ENCODE peak calls at places on chromosome 19, in nine cellular contexts. A is progenitor cell of endocrine pancreas; G is PC-9; J is body of pancreas; M is CD8-positive, alpha-beta T cell; R is endothelial cell; V is AG04450; W is heart right ventricle; O is GM20000. I is an unnamed sample.

GRCh38 chr19:46659151-46660007 is 1.6 kb downstream of the DACT3 start:
- DNase-seq in A (no peak), O (no peak), W (peak), G (peak), V (no peak), R (peak), M (no peak), J (peak), I (no peak)

GRCh38 chr19:44570984-44571684 is 41.7 kb upstream of the CEACAM20 start:
- DNase-seq in W (no peak), V (peak), O (peak), G (peak), M (no peak), J (peak), A (peak), R (peak), I (no peak)

GRCh38 chr19:17303940-17304267 is 679 bp upstream of the ABHD8 start:
- DNase-seq in M (no peak), W (no peak), A (no peak), R (no peak), V (no peak), O (no peak), J (no peak), G (no peak), I (no peak)

GRCh38 chr19:54430306-54431254 is 15.3 kb downstream of the TTYH1 start:
- DNase-seq in M (peak), R (peak), J (peak), V (no peak), W (peak), A (no peak), G (peak), O (peak), I (peak)

GRCh38 chr19:29516821-29517395 is 8.9 kb upstream of the VSTM2B start:
- DNase-seq in V (no peak), W (no peak), O (no peak), R (no peak), A (no peak), M (no peak), J (no peak), G (no peak), I (no peak)

GRCh38 chr19:23716792-23717191 is 29.8 kb upstream of the ZNF675 start:
- DNase-seq in V (no peak), A (no peak), J (no peak), G (no peak), W (no peak), M (no peak), R (no peak), O (no peak), I (no peak)

GRCh38 chr19:17424743-17425365 is 5.0 kb downstream of the MVB12A start:
- DNase-seq in V (no peak), A (peak), O (peak), W (peak), J (no peak), M (peak), R (peak), G (no peak), I (no peak)

GRCh38 chr19:56211718-56212117 is 9.6 kb downstream of the ZSCAN5C start:
- DNase-seq in J (no peak), A (no peak), M (no peak), O (no peak), R (no peak), W (no peak), G (no peak), V (no peak), I (no peak)

GRCh38 chr19:19721896-19722295 is 11.0 kb downstream of the ZNF14 start:
- DNase-seq in O (no peak), V (no peak), G (no peak), W (no peak), A (no peak), M (no peak), R (no peak), J (no peak), I (no peak)

GRCh38 chr19:44305457-44305856 is 632 bp upstream of the ZNF235 start:
- DNase-seq in J (no peak), W (no peak), V (no peak), M (no peak), O (no peak), A (no peak), G (no peak), R (no peak), I (no peak)

DNA sequence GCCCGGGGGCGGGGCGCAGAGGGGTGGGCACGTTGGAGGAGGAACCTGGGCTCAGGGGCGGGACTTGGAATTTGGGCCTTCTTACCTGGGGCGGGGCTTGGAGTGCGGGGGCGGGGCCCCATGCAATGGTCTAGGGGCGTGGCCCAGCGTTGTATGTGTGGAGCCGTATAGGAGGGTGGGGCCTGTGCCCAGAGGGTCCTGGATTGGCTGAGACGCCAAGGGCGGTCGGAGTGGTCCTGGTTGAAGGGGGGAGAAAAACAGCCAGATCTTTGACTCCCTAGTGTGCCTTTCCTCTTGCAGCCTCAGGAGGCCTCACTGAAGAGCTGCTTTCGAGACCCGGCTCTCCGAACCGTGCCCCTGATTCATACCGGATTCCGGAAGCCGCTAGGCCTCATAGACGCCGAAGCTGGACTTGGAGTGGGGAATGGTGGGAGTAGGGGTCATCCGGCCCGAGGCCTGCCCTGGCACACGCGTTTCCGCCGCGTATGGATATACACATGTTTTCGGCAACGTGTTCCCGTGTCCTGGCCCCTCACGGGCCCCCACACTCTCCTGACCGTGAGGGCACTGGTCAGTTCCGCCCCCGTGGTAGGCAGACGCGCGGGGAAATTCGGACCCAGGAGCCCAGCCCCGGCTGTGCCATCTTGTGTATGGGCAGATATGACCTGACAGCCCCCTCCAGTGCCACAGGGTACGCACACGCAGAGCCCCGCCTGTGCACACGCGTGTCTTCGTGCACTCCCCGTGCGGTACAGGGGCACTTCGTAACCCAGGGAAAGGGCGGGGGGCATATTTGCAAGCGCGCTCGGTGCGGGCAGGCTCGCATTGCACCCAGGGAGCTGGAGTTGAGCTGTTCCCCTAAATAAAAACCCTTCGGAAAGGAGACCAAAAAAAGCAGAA is 661 bp upstream of the PRR12 start:
- DNase-seq in G (peak), V (peak), A (peak), R (peak), M (peak), J (peak), O (peak), W (peak), I (peak)
- TF ChIP-seq CTCF in G (no peak), V (peak), A (peak), R (no peak), M (peak), J (peak), O (no peak), W (no peak), I (no peak)

GRCh38 chr19:36030264-36031148 is 2.2 kb downstream of the CLIP3 start:
- DNase-seq in W (no peak), A (no peak), M (no peak), J (no peak), O (no peak), V (no peak), R (no peak), G (no peak), I (no peak)
- TF ChIP-seq CTCF in W (no peak), A (no peak), M (no peak), J (no peak), O (no peak), V (peak), R (no peak), G (no peak), I (no peak)

GRCh38 chr19:31513841-31514240 is 164.6 kb upstream of the TSHZ3 start:
- DNase-seq in R (no peak), A (no peak), V (no peak), G (no peak), J (no peak), W (no peak), M (no peak), O (no peak), I (no peak)

GRCh38 chr19:31510635-31511034 is 161.4 kb upstream of the TSHZ3 start:
- DNase-seq in J (no peak), R (no peak), O (no peak), W (no peak), M (no peak), G (no peak), A (no peak), V (no peak), I (no peak)

GRCh38 chr19:31511696-31512095 is 162.5 kb upstream of the TSHZ3 start:
- DNase-seq in V (no peak), J (no peak), G (no peak), A (no peak), M (no peak), O (no peak), W (no peak), R (no peak), I (no peak)

GRCh38 chr19:31511098-31511497 is 161.9 kb upstream of the TSHZ3 start:
- DNase-seq in M (no peak), J (no peak), O (no peak), G (no peak), W (no peak), R (no peak), V (no peak), A (no peak), I (no peak)

DNA sequence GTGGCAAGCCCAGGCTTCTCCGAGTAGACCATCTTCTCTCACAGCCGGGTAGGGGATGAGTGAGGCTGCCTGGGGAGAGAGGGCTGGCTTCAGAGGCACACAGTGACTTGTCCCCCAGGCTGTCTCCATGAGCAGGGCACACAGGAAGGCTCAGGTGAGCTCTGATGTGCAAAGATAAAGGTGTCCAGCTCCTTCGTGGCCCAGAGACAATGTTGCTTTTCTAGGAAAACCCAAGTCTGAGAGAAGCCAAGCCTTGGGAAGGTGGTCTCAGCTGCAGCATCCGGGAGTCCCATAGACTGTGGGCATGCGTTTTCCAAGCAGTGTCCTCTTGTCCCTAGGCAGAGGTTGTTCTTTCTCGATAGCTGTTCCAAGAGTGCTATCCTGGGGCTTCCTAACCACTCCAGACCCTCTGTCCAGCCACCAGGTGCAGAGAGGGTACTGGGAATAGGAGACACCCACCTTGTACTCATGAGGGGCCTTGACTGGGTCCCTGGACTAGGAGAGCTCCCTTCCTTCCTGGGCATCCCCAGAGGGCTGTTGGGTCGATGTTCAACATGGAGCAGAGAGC is 163.3 kb upstream of the TSHZ3 start:
- DNase-seq in M (no peak), A (no peak), R (no peak), O (no peak), J (no peak), V (no peak), G (no peak), W (no peak), I (no peak)
- TF ChIP-seq CTCF in M (no peak), A (no peak), R (no peak), O (no peak), J (no peak), V (no peak), G (no peak), W (no peak), I (no peak)

DNA sequence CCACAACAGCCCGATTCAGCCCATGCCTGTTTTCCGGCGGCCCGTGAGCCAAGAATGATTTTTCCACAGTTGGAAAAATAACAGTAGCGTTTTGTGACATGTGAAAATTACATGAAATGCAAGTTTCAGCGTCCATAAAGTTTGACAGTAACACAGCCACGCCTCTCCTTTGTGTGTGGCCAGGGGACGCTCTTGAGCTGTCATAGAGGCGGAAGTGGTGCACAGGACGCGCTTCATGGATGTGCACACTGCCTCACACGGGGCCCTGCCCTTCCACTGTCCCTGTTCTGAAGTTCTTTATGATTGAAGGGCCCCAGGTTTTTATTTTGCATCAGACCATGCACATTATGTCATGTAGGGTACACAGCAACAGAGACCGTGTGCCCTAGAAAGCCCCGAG is 12.4 kb upstream of the ELAVL1 start:
- DNase-seq in J (no peak), V (no peak), W (no peak), G (no peak), M (peak), A (no peak), R (no peak), O (peak), I (peak)
- TF ChIP-seq CTCF in J (no peak), V (no peak), W (no peak), G (no peak), M (no peak), A (peak), R (no peak), O (peak), I (no peak)

GRCh38 chr19:9945319-9945966 is 9.1 kb upstream of the OLFM2 start:
- DNase-seq in O (no peak), J (peak), G (no peak), M (no peak), A (no peak), V (peak), W (peak), R (no peak), I (no peak)
- TF ChIP-seq CTCF in O (no peak), J (no peak), G (no peak), M (no peak), A (no peak), V (peak), W (no peak), R (no peak), I (no peak)

DNA sequence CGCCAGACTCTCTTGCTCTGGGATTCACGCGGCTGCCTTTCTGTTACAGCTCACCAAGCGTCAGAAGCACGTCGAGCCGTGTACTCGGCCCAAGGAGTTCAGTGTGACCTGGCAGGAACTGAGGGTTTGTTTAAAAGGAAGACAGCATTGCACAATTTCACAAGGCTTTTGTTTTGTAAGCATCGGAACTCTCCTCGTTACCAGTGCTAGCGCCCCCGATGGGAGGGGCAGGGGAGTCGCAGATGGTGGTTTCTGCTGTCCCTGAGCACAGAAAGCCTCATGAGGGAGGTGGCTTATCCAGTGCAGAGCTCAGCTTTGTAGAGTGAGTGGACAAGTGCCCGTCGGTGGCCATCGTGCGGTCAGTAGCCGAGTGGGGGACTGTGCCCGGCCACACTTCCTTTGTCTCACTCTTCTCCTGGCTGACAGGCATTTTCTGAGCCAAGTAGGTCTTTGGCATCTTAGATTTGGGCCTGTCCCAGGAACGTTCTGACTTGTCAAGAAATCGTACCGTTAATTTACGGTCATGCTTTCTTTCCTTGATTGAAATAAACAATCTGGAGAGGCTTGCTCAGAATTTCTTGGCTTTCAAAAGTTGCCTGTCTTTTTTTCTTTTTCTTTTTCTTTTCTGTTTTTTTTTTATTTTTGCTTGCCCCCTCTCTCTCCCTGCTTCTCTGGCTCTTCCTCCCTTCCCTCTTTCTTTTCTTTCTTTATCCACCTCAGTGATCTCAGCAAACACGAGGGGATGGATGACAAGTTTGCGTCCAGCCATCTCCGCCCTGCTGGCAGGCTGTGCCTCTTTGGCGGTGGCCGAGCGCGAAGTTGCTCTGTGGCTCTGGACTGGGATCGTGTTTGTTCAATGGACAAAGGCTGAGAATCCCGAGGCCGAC is 7.7 kb downstream of the KDM4B start:
- DNase-seq in J (peak), O (peak), V (peak), R (peak), W (peak), A (no peak), G (no peak), M (no peak), I (no peak)
- TF ChIP-seq CTCF in J (no peak), O (peak), V (peak), R (peak), W (no peak), A (no peak), G (no peak), M (no peak), I (no peak)

GRCh38 chr19:18605196-18605545 is 1.4 kb downstream of the CRLF1 start:
- DNase-seq in J (no peak), W (no peak), A (no peak), O (peak), V (no peak), R (no peak), M (no peak), G (no peak), I (no peak)

GRCh38 chr19:18601875-18602274 is 4.7 kb downstream of the CRLF1 start:
- DNase-seq in V (no peak), R (no peak), M (no peak), A (no peak), O (peak), W (no peak), J (no peak), G (no peak), I (no peak)

GRCh38 chr19:18604820-18605159 is 1.8 kb downstream of the CRLF1 start:
- DNase-seq in O (peak), W (no peak), A (no peak), V (no peak), M (no peak), J (no peak), G (no peak), R (no peak), I (no peak)

GRCh38 chr19:18603958-18604819 is 2.4 kb downstream of the CRLF1 start:
- DNase-seq in O (peak), A (no peak), R (no peak), M (no peak), G (no peak), V (no peak), J (no peak), W (no peak), I (no peak)

GRCh38 chr19:18603255-18603957 is 3.2 kb downstream of the CRLF1 start:
- DNase-seq in O (peak), A (no peak), G (no peak), V (no peak), R (peak), W (no peak), M (no peak), J (no peak), I (no peak)
- TF ChIP-seq CTCF in O (no peak), A (peak), G (no peak), V (peak), R (no peak), W (no peak), M (no peak), J (peak), I (no peak)

GRCh38 chr19:31135841-31136240 is 213.4 kb downstream of the TSHZ3 start:
- DNase-seq in M (no peak), R (no peak), W (no peak), V (no peak), O (no peak), A (no peak), G (no peak), J (no peak), I (no peak)

GRCh38 chr19:31138077-31138476 is 211.2 kb downstream of the TSHZ3 start:
- DNase-seq in V (no peak), G (no peak), J (no peak), W (no peak), R (no peak), A (no peak), M (no peak), O (no peak), I (no peak)

GRCh38 chr19:31127132-31127967 is 221.9 kb downstream of the TSHZ3 start:
- DNase-seq in M (no peak), V (peak), J (no peak), O (no peak), G (no peak), A (no peak), W (no peak), R (no peak), I (no peak)

GRCh38 chr19:31128291-31128690 is 220.9 kb downstream of the TSHZ3 start:
- DNase-seq in G (no peak), M (no peak), A (no peak), O (no peak), R (no peak), W (no peak), J (no peak), V (no peak), I (no peak)

GRCh38 chr19:31132753-31133110 is 216.5 kb downstream of the TSHZ3 start:
- DNase-seq in G (no peak), W (no peak), V (no peak), O (no peak), A (no peak), R (no peak), M (no peak), J (no peak), I (no peak)
- TF ChIP-seq CTCF in G (no peak), W (no peak), V (no peak), O (no peak), A (no peak), R (no peak), M (no peak), J (no peak), I (no peak)

I was measured in activated B cell treated with CpG ODN at 0.5 μM for 24 hours.